ENCODE peak calls at places on chromosomes 7 and 10, in six cellular contexts. One of them, this sample, is unnamed.

GRCh38 chr7:128740996-128741395 is 1.8 kb downstream of the CALU start:
- DNase-seq in adrenal gland: peak; percentile 22
- DNase-seq in NB4: no peak
- DNase-seq in body of pancreas: peak; percentile 25
- DNase-seq in A549: no peak
- DNase-seq in IMR-90: no peak
- DNase-seq in this sample: no peak

GRCh38 chr10:124336186-124336585 is 82.5 kb downstream of the OAT start:
- DNase-seq in adrenal gland: no peak
- DNase-seq in NB4: no peak
- DNase-seq in body of pancreas: no peak
- DNase-seq in A549: no peak
- DNase-seq in IMR-90: no peak
- DNase-seq in this sample: no peak

GRCh38 chr7:130350945-130351663 is 6.5 kb downstream of the CPA5 start:
- DNase-seq in adrenal gland: no peak
- DNase-seq in NB4: no peak
- DNase-seq in body of pancreas: no peak
- DNase-seq in A549: no peak
- DNase-seq in IMR-90: no peak
- DNase-seq in this sample: no peak

GRCh38 chr7:45923290-45923689 is 2.2 kb upstream of the IGFBP3 start:
- DNase-seq in adrenal gland: peak; percentile 70
- DNase-seq in NB4: peak; percentile 76
- DNase-seq in body of pancreas: peak; percentile 82
- DNase-seq in A549: peak; percentile 81
- DNase-seq in IMR-90: peak; percentile 72
- DNase-seq in this sample: no peak

GRCh38 chr10:94199565-94199964 is 163.2 kb downstream of the NOC3L start:
- DNase-seq in adrenal gland: no peak
- DNase-seq in NB4: no peak
- DNase-seq in body of pancreas: no peak
- DNase-seq in A549: no peak
- DNase-seq in IMR-90: no peak
- DNase-seq in this sample: no peak

GRCh38 chr10:68231916-68232315 is at the start of gene ATOH7:
- DNase-seq in adrenal gland: no peak
- DNase-seq in NB4: no peak
- DNase-seq in body of pancreas: no peak
- DNase-seq in A549: no peak
- DNase-seq in IMR-90: peak; percentile 7
- DNase-seq in this sample: no peak

GRCh38 chr10:116691544-116692126 is 50.7 kb downstream of the HSPA12A start:
- DNase-seq in adrenal gland: no peak
- DNase-seq in NB4: no peak
- DNase-seq in body of pancreas: peak; percentile 54
- DNase-seq in A549: no peak
- DNase-seq in IMR-90: no peak
- DNase-seq in this sample: no peak

GRCh38 chr10:1526427-1527055 is 210.8 kb downstream of the ADARB2 start:
- DNase-seq in adrenal gland: no peak
- DNase-seq in NB4: peak; percentile 3
- DNase-seq in body of pancreas: no peak
- DNase-seq in A549: no peak
- DNase-seq in IMR-90: no peak
- DNase-seq in this sample: no peak

GRCh38 chr10:43194266-43194665 is 56.0 kb downstream of the CSGALNACT2 start:
- DNase-seq in adrenal gland: no peak
- DNase-seq in NB4: no peak
- DNase-seq in body of pancreas: no peak
- DNase-seq in A549: no peak
- DNase-seq in IMR-90: no peak
- DNase-seq in this sample: no peak

GRCh38 chr7:26857534-26858228 is 6.7 kb downstream of the SKAP2 start:
- DNase-seq in adrenal gland: peak; percentile 66
- DNase-seq in NB4: peak; percentile 32
- DNase-seq in body of pancreas: peak; percentile 10
- DNase-seq in A549: no peak
- DNase-seq in IMR-90: peak; percentile 67
- DNase-seq in this sample: peak; percentile 16

GRCh38 chr10:73876971-73877370 is 2.6 kb upstream of the CAMK2G start:
- DNase-seq in adrenal gland: no peak
- DNase-seq in NB4: no peak
- DNase-seq in body of pancreas: no peak
- DNase-seq in A549: no peak
- DNase-seq in IMR-90: peak; percentile 58
- DNase-seq in this sample: no peak

GRCh38 chr7:14698239-14698638 is 204.3 kb downstream of the DGKB start:
- DNase-seq in adrenal gland: no peak
- DNase-seq in NB4: peak; percentile 18
- DNase-seq in body of pancreas: no peak
- DNase-seq in A549: no peak
- DNase-seq in IMR-90: no peak
- DNase-seq in this sample: no peak

GRCh38 chr7:1274876-1275684 is 42.4 kb downstream of the UNCX start:
- DNase-seq in adrenal gland: no peak
- DNase-seq in NB4: no peak
- DNase-seq in body of pancreas: no peak
- DNase-seq in A549: no peak
- DNase-seq in IMR-90: no peak
- DNase-seq in this sample: no peak

GRCh38 chr7:47581821-47582747 is at the start of gene TNS3:
- DNase-seq in adrenal gland: peak; percentile 55
- DNase-seq in NB4: peak; percentile 50
- DNase-seq in body of pancreas: peak; percentile 73
- DNase-seq in A549: peak; percentile 72
- DNase-seq in IMR-90: peak; percentile 36
- DNase-seq in this sample: peak; percentile 83

GRCh38 chr7:65477326-65477725 is 103.7 kb downstream of the ZNF92 start:
- DNase-seq in adrenal gland: no peak
- DNase-seq in NB4: peak; percentile 49
- DNase-seq in body of pancreas: no peak
- DNase-seq in A549: peak; percentile 35
- DNase-seq in IMR-90: peak; percentile 5
- DNase-seq in this sample: peak; percentile 23

GRCh38 chr7:24851791-24852190 is 94.5 kb upstream of the GSDME start:
- DNase-seq in adrenal gland: no peak
- DNase-seq in NB4: peak; percentile 32
- DNase-seq in body of pancreas: no peak
- DNase-seq in A549: no peak
- DNase-seq in IMR-90: peak; percentile 79
- DNase-seq in this sample: no peak

GRCh38 chr7:92633211-92633906 is 43.2 kb upstream of the FAM133B start:
- DNase-seq in adrenal gland: peak; percentile 39
- DNase-seq in NB4: peak; percentile 86
- DNase-seq in body of pancreas: no peak
- DNase-seq in A549: peak; percentile 79
- DNase-seq in IMR-90: peak; percentile 94
- DNase-seq in this sample: no peak

GRCh38 chr7:2507917-2508306 is 11.7 kb upstream of the LFNG start:
- DNase-seq in adrenal gland: no peak
- DNase-seq in NB4: no peak
- DNase-seq in body of pancreas: no peak
- DNase-seq in A549: no peak
- DNase-seq in IMR-90: no peak
- DNase-seq in this sample: no peak

DNA sequence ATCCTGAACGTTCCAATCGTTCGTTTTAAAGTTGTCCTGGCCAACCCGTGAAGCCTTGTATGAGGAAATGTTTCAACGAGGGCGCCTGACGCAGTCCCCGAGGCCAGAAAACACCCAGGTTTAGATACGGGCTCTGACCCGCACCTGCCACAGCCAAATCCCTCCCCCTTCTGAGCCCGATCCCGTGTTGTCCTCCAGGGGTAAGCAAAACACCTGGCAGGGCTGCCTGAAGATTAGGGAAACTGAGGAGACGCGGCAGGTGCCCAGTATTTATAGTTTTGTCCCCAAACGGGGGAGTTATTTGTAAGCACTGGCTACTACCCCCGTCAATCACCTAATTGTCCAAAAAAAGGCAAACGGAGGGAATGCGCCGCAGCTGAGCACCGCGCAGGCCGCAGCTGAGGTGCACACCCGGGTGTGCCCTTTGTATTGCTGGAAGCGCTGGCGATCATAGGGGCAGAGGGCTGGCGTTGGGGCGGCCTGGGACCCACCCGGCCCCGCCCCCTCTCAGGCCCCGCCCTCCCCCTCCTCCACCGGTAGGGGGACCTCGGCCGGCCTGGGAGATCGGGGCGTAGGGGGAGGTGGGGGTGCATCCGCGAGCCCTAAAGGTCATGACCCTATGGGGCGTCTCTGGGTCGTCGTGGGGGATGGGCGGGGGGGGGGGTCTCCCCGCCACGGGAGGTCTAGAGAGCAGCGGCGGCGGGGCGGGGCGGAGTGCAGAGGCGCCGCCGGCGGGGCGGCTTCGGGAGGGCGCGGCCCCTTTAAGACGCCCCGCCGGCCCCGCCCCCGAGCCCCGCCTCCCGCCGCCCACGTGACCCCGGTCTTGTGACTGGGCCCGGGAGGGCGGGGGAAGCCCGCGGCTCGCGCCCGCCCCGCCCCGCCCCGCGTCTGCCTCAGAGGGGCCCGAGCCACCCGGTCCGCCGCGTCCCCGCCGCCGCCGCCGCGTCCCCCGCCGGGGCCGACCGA is at the start of gene BRI3:
- DNase-seq in adrenal gland: peak; percentile 93
- DNase-seq in NB4: peak; percentile 94
- DNase-seq in body of pancreas: peak; percentile 94
- DNase-seq in A549: peak; percentile 90
- DNase-seq in IMR-90: peak; percentile 73
- DNase-seq in this sample: peak; percentile 86
- TF ChIP-seq POLR2A in adrenal gland: peak; percentile 92
- TF ChIP-seq POLR2A in NB4: peak; percentile 57
- TF ChIP-seq POLR2A in body of pancreas: peak; percentile 99
- TF ChIP-seq POLR2A in A549: peak; percentile 91
- TF ChIP-seq POLR2A in IMR-90: peak; percentile 6
- TF ChIP-seq POLR2A in this sample: peak; percentile 76

GRCh38 chr10:129467346-129468119 is 492 bp downstream of the MGMT start:
- DNase-seq in adrenal gland: no peak
- DNase-seq in NB4: peak; percentile 31
- DNase-seq in body of pancreas: peak; percentile 30
- DNase-seq in A549: no peak
- DNase-seq in IMR-90: peak; percentile 4
- DNase-seq in this sample: no peak

GRCh38 chr10:129464251-129464650 is 2.8 kb upstream of the MGMT start:
- DNase-seq in adrenal gland: no peak
- DNase-seq in NB4: no peak
- DNase-seq in body of pancreas: no peak
- DNase-seq in A549: no peak
- DNase-seq in IMR-90: no peak
- DNase-seq in this sample: no peak

GRCh38 chr10:129465796-129466702 is 992 bp upstream of the MGMT start:
- DNase-seq in adrenal gland: no peak
- DNase-seq in NB4: peak; percentile 22
- DNase-seq in body of pancreas: no peak
- DNase-seq in A549: no peak
- DNase-seq in IMR-90: no peak
- DNase-seq in this sample: no peak

GRCh38 chr10:129468187-129468586 is 1.1 kb downstream of the MGMT start:
- DNase-seq in adrenal gland: no peak
- DNase-seq in NB4: no peak
- DNase-seq in body of pancreas: no peak
- DNase-seq in A549: no peak
- DNase-seq in IMR-90: no peak
- DNase-seq in this sample: no peak

DNA sequence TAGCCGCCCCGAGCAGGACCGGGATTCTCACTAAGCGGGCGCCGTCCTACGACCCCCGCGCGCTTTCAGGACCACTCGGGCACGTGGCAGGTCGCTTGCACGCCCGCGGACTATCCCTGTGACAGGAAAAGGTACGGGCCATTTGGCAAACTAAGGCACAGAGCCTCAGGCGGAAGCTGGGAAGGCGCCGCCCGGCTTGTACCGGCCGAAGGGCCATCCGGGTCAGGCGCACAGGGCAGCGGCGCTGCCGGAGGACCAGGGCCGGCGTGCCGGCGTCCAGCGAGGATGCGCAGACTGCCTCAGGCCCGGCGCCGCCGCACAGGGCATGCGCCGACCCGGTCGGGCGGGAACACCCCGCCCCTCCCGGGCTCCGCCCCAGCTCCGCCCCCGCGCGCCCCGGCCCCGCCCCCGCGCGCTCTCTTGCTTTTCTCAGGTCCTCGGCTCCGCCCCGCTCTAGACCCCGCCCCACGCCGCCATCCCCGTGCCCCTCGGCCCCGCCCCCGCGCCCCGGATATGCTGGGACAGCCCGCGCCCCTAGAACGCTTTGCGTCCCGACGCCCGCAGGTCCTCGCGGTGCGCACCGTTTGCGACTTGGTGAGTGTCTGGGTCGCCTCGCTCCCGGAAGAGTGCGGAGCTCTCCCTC is at the start of gene MGMT:
- DNase-seq in adrenal gland: peak; percentile 93
- DNase-seq in NB4: peak; percentile 92
- DNase-seq in body of pancreas: peak; percentile 98
- DNase-seq in A549: peak; percentile 62
- DNase-seq in IMR-90: peak; percentile 76
- DNase-seq in this sample: no peak
- TF ChIP-seq POLR2A in adrenal gland: peak; percentile 67
- TF ChIP-seq POLR2A in NB4: peak; percentile 60
- TF ChIP-seq POLR2A in body of pancreas: peak; percentile 80
- TF ChIP-seq POLR2A in A549: peak; percentile 78
- TF ChIP-seq POLR2A in IMR-90: peak; percentile 26
- TF ChIP-seq POLR2A in this sample: no peak

DNA sequence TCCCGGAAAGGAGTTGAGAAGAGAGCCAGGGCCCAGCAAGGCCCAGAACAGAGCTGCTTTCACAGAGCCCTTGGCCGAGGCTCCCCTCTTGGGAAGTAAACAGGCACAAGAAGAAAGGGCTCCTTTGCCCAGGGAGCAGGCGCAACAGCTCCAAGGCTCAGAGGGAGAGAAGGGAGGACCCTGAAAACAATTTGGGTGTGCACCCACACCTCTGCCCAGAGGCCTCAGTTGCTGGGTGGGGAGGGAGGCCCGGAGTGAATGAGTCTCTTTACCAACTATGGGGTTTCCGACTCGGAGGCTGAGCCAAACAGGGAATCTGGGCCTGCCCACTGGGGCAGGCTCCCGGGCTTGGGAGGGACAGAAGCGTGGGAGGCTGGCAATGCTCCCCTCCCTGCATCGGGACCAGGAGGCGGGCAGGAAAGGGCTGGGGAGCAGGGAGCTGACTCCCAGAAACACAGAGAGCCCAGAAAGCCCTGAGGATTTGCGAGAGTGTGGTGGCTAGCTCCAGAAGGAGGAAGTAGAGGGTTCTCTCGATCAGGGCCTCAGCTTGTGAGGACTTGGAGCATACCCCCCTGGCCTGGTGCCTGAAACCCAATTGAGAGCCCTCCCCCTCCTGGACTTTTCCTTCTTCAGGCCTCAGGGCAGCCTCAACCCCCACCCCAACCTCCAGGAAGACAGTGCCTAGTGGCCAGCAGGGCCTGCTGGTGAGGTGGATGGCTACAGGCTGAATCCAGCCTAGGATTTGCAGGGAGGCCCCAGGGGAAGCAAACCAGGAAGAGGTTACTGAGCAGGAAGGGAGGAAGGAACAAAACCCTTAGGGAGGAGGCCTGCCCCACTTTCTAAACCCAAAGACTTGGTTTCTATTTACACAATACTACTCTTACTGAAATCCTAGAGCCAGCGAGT is 6.2 kb downstream of the C10orf105 start:
- DNase-seq in adrenal gland: peak; percentile 56
- DNase-seq in NB4: peak; percentile 93
- DNase-seq in body of pancreas: peak; percentile 54
- DNase-seq in A549: no peak
- DNase-seq in IMR-90: peak; percentile 80
- DNase-seq in this sample: no peak
- TF ChIP-seq POLR2A in adrenal gland: no peak
- TF ChIP-seq POLR2A in NB4: no peak
- TF ChIP-seq POLR2A in body of pancreas: peak; percentile 47
- TF ChIP-seq POLR2A in A549: no peak
- TF ChIP-seq POLR2A in IMR-90: no peak
- TF ChIP-seq POLR2A in this sample: no peak

GRCh38 chr7:73842248-73842895 is at the start of gene METTL27:
- DNase-seq in adrenal gland: peak; percentile 96
- DNase-seq in NB4: peak; percentile 97
- DNase-seq in body of pancreas: peak; percentile 97
- DNase-seq in A549: peak; percentile 92
- DNase-seq in IMR-90: peak; percentile 91
- DNase-seq in this sample: peak; percentile 94
- TF ChIP-seq POLR2A in adrenal gland: no peak
- TF ChIP-seq POLR2A in NB4: peak; percentile 48
- TF ChIP-seq POLR2A in body of pancreas: peak; percentile 91
- TF ChIP-seq POLR2A in A549: peak; percentile 67
- TF ChIP-seq POLR2A in IMR-90: peak; percentile 85
- TF ChIP-seq POLR2A in this sample: peak; percentile 65